ENCODE peak calls at places on chromosomes 5 and 9, in five cellular contexts. One of them, this sample, is unnamed.

GRCh38 chr5:108650997-108651396 is 96.7 kb upstream of the FER start:
- DNase-seq in nephron progenitor cell: no peak
- DNase-seq in gastrocnemius medialis: no peak
- DNase-seq in H1: no peak
- DNase-seq in glutamatergic neuron: no peak
- DNase-seq in this sample: no peak

GRCh38 chr9:121321039-121321503 is 49.0 kb downstream of the STOM start:
- DNase-seq in gastrocnemius medialis: no peak
- DNase-seq in glutamatergic neuron: no peak
- DNase-seq in H1: no peak
- DNase-seq in nephron progenitor cell: no peak
- DNase-seq in this sample: no peak

GRCh38 chr5:117135851-117136250 is 561.2 kb upstream of the SEMA6A start:
- DNase-seq in gastrocnemius medialis: no peak
- DNase-seq in nephron progenitor cell: no peak
- DNase-seq in H1: no peak
- DNase-seq in glutamatergic neuron: no peak
- DNase-seq in this sample: no peak

GRCh38 chr9:122336836-122337560 is 33.8 kb upstream of the PTGS1 start:
- DNase-seq in glutamatergic neuron: no peak
- DNase-seq in H1: no peak
- DNase-seq in gastrocnemius medialis: no peak
- DNase-seq in nephron progenitor cell: no peak
- DNase-seq in this sample: no peak

GRCh38 chr5:159003045-159004030 is 96.4 kb downstream of the EBF1 start:
- DNase-seq in H1: no peak
- DNase-seq in nephron progenitor cell: no peak
- DNase-seq in gastrocnemius medialis: no peak
- DNase-seq in glutamatergic neuron: no peak
- DNase-seq in this sample: no peak

GRCh38 chr9:69885474-69885929 is 64.9 kb downstream of the CFAP95 start:
- DNase-seq in H1: no peak
- DNase-seq in gastrocnemius medialis: no peak
- DNase-seq in nephron progenitor cell: no peak
- DNase-seq in glutamatergic neuron: no peak
- DNase-seq in this sample: no peak

GRCh38 chr5:90878081-90878480 is 319.5 kb downstream of the ADGRV1 start:
- DNase-seq in nephron progenitor cell: no peak
- DNase-seq in H1: no peak
- DNase-seq in glutamatergic neuron: no peak
- DNase-seq in gastrocnemius medialis: no peak
- DNase-seq in this sample: no peak

GRCh38 chr5:160108124-160108523 is 11.1 kb downstream of the PWWP2A start:
- DNase-seq in gastrocnemius medialis: no peak
- DNase-seq in H1: no peak
- DNase-seq in nephron progenitor cell: no peak
- DNase-seq in glutamatergic neuron: no peak
- DNase-seq in this sample: no peak

GRCh38 chr5:137632716-137633115 is 103.2 kb downstream of the KLHL3 start:
- DNase-seq in glutamatergic neuron: no peak
- DNase-seq in nephron progenitor cell: no peak
- DNase-seq in H1: no peak
- DNase-seq in gastrocnemius medialis: no peak
- DNase-seq in this sample: no peak

GRCh38 chr5:147835386-147835798 is 3.9 kb upstream of the SPINK1 start:
- DNase-seq in gastrocnemius medialis: no peak
- DNase-seq in nephron progenitor cell: no peak
- DNase-seq in glutamatergic neuron: no peak
- DNase-seq in H1: no peak
- DNase-seq in this sample: no peak

GRCh38 chr9:116156621-116157314 is 3.2 kb downstream of the PAPPA start:
- DNase-seq in glutamatergic neuron: peak; percentile 52
- DNase-seq in nephron progenitor cell: peak; percentile 30
- DNase-seq in gastrocnemius medialis: peak; percentile 57
- DNase-seq in H1: no peak
- DNase-seq in this sample: peak; percentile 81

GRCh38 chr5:54302267-54302687 is 8.1 kb downstream of the ARL15 start:
- DNase-seq in H1: no peak
- DNase-seq in glutamatergic neuron: no peak
- DNase-seq in nephron progenitor cell: no peak
- DNase-seq in gastrocnemius medialis: no peak
- DNase-seq in this sample: no peak

GRCh38 chr5:42604171-42604711 is 152.4 kb upstream of the CCDC152 start:
- DNase-seq in H1: no peak
- DNase-seq in nephron progenitor cell: no peak
- DNase-seq in gastrocnemius medialis: no peak
- DNase-seq in glutamatergic neuron: no peak
- DNase-seq in this sample: no peak

GRCh38 chr9:31321256-31321655 is 1063.2 kb upstream of the ACO1 start:
- DNase-seq in glutamatergic neuron: no peak
- DNase-seq in H1: no peak
- DNase-seq in gastrocnemius medialis: no peak
- DNase-seq in nephron progenitor cell: no peak
- DNase-seq in this sample: no peak

GRCh38 chr9:3960661-3961144 is 339.2 kb downstream of the GLIS3 start:
- DNase-seq in glutamatergic neuron: no peak
- DNase-seq in H1: no peak
- DNase-seq in nephron progenitor cell: no peak
- DNase-seq in gastrocnemius medialis: no peak
- DNase-seq in this sample: peak; percentile 62

GRCh38 chr5:1134478-1134877 is 22.6 kb upstream of the SLC12A7 start:
- DNase-seq in glutamatergic neuron: no peak
- DNase-seq in H1: no peak
- DNase-seq in nephron progenitor cell: no peak
- DNase-seq in gastrocnemius medialis: no peak
- DNase-seq in this sample: no peak

GRCh38 chr5:131633830-131634229 is 1.2 kb downstream of the RAPGEF6 start:
- DNase-seq in H1: no peak
- DNase-seq in glutamatergic neuron: no peak
- DNase-seq in nephron progenitor cell: no peak
- DNase-seq in gastrocnemius medialis: no peak
- DNase-seq in this sample: no peak

GRCh38 chr5:140400730-140401361 is 787 bp upstream of the ANKHD1 start:
- DNase-seq in gastrocnemius medialis: peak; percentile 90
- DNase-seq in glutamatergic neuron: peak; percentile 79
- DNase-seq in H1: peak; percentile 93
- DNase-seq in nephron progenitor cell: peak; percentile 88
- DNase-seq in this sample: peak; percentile 96

GRCh38 chr5:73067213-73067612 is 53.2 kb upstream of the TMEM171 start:
- DNase-seq in H1: no peak
- DNase-seq in nephron progenitor cell: no peak
- DNase-seq in glutamatergic neuron: no peak
- DNase-seq in gastrocnemius medialis: no peak
- DNase-seq in this sample: no peak

GRCh38 chr9:100322954-100323536 is 29.7 kb downstream of the TEX10 start:
- DNase-seq in gastrocnemius medialis: no peak
- DNase-seq in H1: peak; percentile 7
- DNase-seq in nephron progenitor cell: peak; percentile 35
- DNase-seq in glutamatergic neuron: peak; percentile 40
- DNase-seq in this sample: peak; percentile 43

GRCh38 chr9:96080364-96080763 is 204.9 kb downstream of the ERCC6L2 start:
- DNase-seq in gastrocnemius medialis: peak; percentile 47
- DNase-seq in nephron progenitor cell: no peak
- DNase-seq in H1: no peak
- DNase-seq in glutamatergic neuron: no peak
- DNase-seq in this sample: no peak

GRCh38 chr9:133205996-133206931 is 2.8 kb downstream of the OBP2B start:
- DNase-seq in nephron progenitor cell: no peak
- DNase-seq in gastrocnemius medialis: no peak
- DNase-seq in glutamatergic neuron: no peak
- DNase-seq in H1: no peak
- DNase-seq in this sample: no peak

GRCh38 chr5:74648835-74649286 is 8.3 kb upstream of the ENC1 start:
- DNase-seq in nephron progenitor cell: peak; percentile 36
- DNase-seq in H1: no peak
- DNase-seq in gastrocnemius medialis: no peak
- DNase-seq in glutamatergic neuron: no peak
- DNase-seq in this sample: peak; percentile 58

GRCh38 chr9:114392749-114393112 is 4.9 kb upstream of the AKNA start:
- DNase-seq in glutamatergic neuron: no peak
- DNase-seq in gastrocnemius medialis: no peak
- DNase-seq in nephron progenitor cell: no peak
- DNase-seq in H1: no peak
- DNase-seq in this sample: no peak

GRCh38 chr5:178462846-178463245 is 127.3 kb downstream of the COL23A1 start:
- DNase-seq in glutamatergic neuron: no peak
- DNase-seq in nephron progenitor cell: peak; percentile 41
- DNase-seq in gastrocnemius medialis: no peak
- DNase-seq in H1: no peak
- DNase-seq in this sample: no peak

GRCh38 chr5:50553560-50553984 is 112.5 kb upstream of the EMB start:
- DNase-seq in nephron progenitor cell: no peak
- DNase-seq in gastrocnemius medialis: no peak
- DNase-seq in glutamatergic neuron: no peak
- DNase-seq in H1: no peak
- DNase-seq in this sample: no peak

GRCh38 chr5:154517181-154517580 is 39.2 kb upstream of the HAND1 start:
- DNase-seq in H1: no peak
- DNase-seq in gastrocnemius medialis: no peak
- DNase-seq in nephron progenitor cell: no peak
- DNase-seq in glutamatergic neuron: peak; percentile 22
- DNase-seq in this sample: no peak

GRCh38 chr5:132215329-132215728 is 12.3 kb downstream of the P4HA2 start:
- DNase-seq in nephron progenitor cell: no peak
- DNase-seq in H1: no peak
- DNase-seq in gastrocnemius medialis: peak; percentile 84
- DNase-seq in glutamatergic neuron: no peak
- DNase-seq in this sample: peak; percentile 97

GRCh38 chr5:177189416-177189815 is 55.8 kb downstream of the NSD1 start:
- DNase-seq in glutamatergic neuron: no peak
- DNase-seq in H1: no peak
- DNase-seq in gastrocnemius medialis: no peak
- DNase-seq in nephron progenitor cell: no peak
- DNase-seq in this sample: peak; percentile 33

GRCh38 chr9:2230362-2230761 is 215.2 kb downstream of the SMARCA2 start:
- DNase-seq in nephron progenitor cell: no peak
- DNase-seq in glutamatergic neuron: no peak
- DNase-seq in H1: no peak
- DNase-seq in gastrocnemius medialis: no peak
- DNase-seq in this sample: no peak

GRCh38 chr5:59744531-59744992 is 149.0 kb downstream of the PDE4D start:
- DNase-seq in glutamatergic neuron: no peak
- DNase-seq in gastrocnemius medialis: no peak
- DNase-seq in H1: no peak
- DNase-seq in nephron progenitor cell: no peak
- DNase-seq in this sample: peak; percentile 56

GRCh38 chr9:92035146-92035545 is 80.1 kb downstream of the SPTLC1 start:
- DNase-seq in glutamatergic neuron: no peak
- DNase-seq in H1: no peak
- DNase-seq in gastrocnemius medialis: no peak
- DNase-seq in nephron progenitor cell: no peak
- DNase-seq in this sample: no peak
- TF ChIP-seq CTCF in glutamatergic neuron: no peak
- TF ChIP-seq CTCF in H1: no peak
- TF ChIP-seq CTCF in gastrocnemius medialis: no peak
- TF ChIP-seq CTCF in nephron progenitor cell: no peak
- TF ChIP-seq CTCF in this sample: no peak

GRCh38 chr5:38258319-38259061 is at the start of gene EGFLAM:
- DNase-seq in H1: peak; percentile 43
- DNase-seq in glutamatergic neuron: peak; percentile 73
- DNase-seq in gastrocnemius medialis: no peak
- DNase-seq in nephron progenitor cell: peak; percentile 87
- DNase-seq in this sample: no peak
- TF ChIP-seq CTCF in H1: peak; percentile 3
- TF ChIP-seq CTCF in glutamatergic neuron: peak; percentile 40
- TF ChIP-seq CTCF in gastrocnemius medialis: no peak
- TF ChIP-seq CTCF in nephron progenitor cell: peak; percentile 39
- TF ChIP-seq CTCF in this sample: no peak

DNA sequence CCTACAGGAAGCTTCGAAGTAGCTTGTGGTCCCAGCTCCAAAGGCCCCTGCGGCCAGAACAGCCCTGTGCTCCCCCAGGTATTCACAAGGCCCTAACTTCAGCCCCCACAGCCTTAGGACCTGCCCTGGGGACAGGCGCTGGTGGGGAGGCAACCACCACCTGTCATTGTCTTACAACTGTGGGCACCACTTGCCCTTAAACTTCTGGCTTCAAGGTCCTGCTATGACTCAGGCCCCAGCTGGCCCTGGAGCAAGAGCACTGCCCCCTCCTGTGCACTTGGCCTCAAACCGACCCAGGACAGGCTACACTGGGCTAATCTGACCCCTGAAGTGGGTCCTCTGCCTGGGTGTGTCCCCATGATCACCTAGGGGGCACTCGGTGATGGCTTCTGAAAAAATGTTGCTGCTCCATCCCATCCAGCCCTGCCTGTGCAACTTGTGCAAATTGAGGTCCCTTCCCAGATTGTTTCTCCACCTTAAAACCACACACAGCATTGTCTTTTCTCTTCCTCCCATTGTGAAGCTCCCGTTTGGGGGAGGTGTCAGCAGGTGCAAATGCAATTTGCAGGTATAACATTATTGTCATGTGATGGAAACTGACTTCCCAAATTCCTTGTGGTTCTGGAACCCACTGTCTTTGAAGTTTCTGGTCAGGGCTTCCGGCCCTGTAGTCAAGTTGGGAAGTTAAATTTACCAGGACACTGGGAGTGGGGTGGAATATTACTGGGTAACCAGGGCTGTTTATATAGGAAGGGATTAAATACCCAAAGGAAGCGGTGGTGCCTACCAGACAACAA is 1.1 kb upstream of the PROB1 start:
- DNase-seq in glutamatergic neuron: no peak
- DNase-seq in H1: no peak
- DNase-seq in gastrocnemius medialis: peak; percentile 83
- DNase-seq in nephron progenitor cell: no peak
- DNase-seq in this sample: no peak
- TF ChIP-seq CTCF in glutamatergic neuron: no peak
- TF ChIP-seq CTCF in H1: no peak
- TF ChIP-seq CTCF in gastrocnemius medialis: no peak
- TF ChIP-seq CTCF in nephron progenitor cell: no peak
- TF ChIP-seq CTCF in this sample: peak; percentile 28

DNA sequence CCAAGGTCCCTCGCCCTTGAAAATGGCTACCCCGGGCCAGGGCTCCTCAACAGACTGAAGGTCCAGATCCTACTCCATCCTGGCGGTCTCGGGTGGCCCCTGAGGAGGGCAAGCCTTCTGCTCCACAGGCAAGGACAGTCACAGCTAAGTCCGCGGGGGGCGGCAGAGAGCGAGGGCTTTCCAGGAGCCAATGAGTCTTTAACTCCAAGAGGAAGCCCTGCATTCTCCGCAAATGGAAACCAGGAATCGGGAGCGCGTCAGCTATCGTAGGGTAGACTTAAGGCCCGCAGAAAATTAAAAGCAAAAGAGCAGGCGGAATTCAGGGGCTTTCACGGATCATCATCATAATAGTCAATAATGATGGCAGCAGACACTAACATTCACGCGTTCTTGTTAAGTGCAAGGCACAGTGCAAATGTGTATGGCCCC is 87.8 kb upstream of the TNFAIP8 start:
- DNase-seq in glutamatergic neuron: peak; percentile 95
- DNase-seq in nephron progenitor cell: peak; percentile 75
- DNase-seq in H1: peak; percentile 89
- DNase-seq in gastrocnemius medialis: peak; percentile 80
- DNase-seq in this sample: peak; percentile 91
- TF ChIP-seq CTCF in glutamatergic neuron: peak; percentile 65
- TF ChIP-seq CTCF in nephron progenitor cell: no peak
- TF ChIP-seq CTCF in H1: peak; percentile 68
- TF ChIP-seq CTCF in gastrocnemius medialis: peak; percentile 21
- TF ChIP-seq CTCF in this sample: peak; percentile 78

GRCh38 chr5:32585446-32586250 is at the start of gene SUB1:
- DNase-seq in nephron progenitor cell: peak; percentile 95
- DNase-seq in glutamatergic neuron: peak; percentile 89
- DNase-seq in H1: peak; percentile 75
- DNase-seq in gastrocnemius medialis: peak; percentile 80
- DNase-seq in this sample: peak; percentile 83
- TF ChIP-seq CTCF in nephron progenitor cell: no peak
- TF ChIP-seq CTCF in glutamatergic neuron: no peak
- TF ChIP-seq CTCF in H1: no peak
- TF ChIP-seq CTCF in gastrocnemius medialis: no peak
- TF ChIP-seq CTCF in this sample: peak; percentile 43

GRCh38 chr5:149730620-149731331 is 666 bp downstream of the PPARGC1B start:
- DNase-seq in H1: no peak
- DNase-seq in nephron progenitor cell: peak; percentile 63
- DNase-seq in glutamatergic neuron: peak; percentile 63
- DNase-seq in gastrocnemius medialis: peak; percentile 67
- DNase-seq in this sample: no peak
- TF ChIP-seq CTCF in H1: no peak
- TF ChIP-seq CTCF in nephron progenitor cell: no peak
- TF ChIP-seq CTCF in glutamatergic neuron: no peak
- TF ChIP-seq CTCF in gastrocnemius medialis: no peak
- TF ChIP-seq CTCF in this sample: no peak